ENCODE peak calls at places on chromosomes 16 and 17, in six cellular contexts. N, A, V, U, K and Z are unnamed samples.

GRCh38 chr16:4870138-4870671 is 22.9 kb downstream of the UBN1 start:
- DNase-seq in A (no peak), K (no peak), V (no peak), N (no peak), U (no peak), Z (no peak)

GRCh38 chr16:15958703-15959348 is 9.4 kb downstream of the ABCC1 start:
- DNase-seq in N (no peak), U (no peak), A (no peak), V (no peak), K (no peak), Z (no peak)

GRCh38 chr16:70685061-70685937 is 554 bp downstream of the MTSS2 start:
- DNase-seq in V (no peak), K (no peak), N (no peak), A (peak; percentile 46), U (no peak), Z (no peak)

GRCh38 chr16:8674413-8675022 is at the start of gene ABAT:
- DNase-seq in N (peak; percentile 80), V (peak; percentile 66), K (peak; percentile 85), U (peak; percentile 74), A (peak; percentile 92), Z (peak; percentile 87)

GRCh38 chr17:34502426-34502825 is 77.0 kb upstream of the TMEM132E start:
- DNase-seq in U (no peak), N (no peak), A (peak; percentile 25), K (no peak), V (no peak), Z (no peak)

GRCh38 chr17:223723-224471 is 42.4 kb upstream of the DOC2B start:
- DNase-seq in V (no peak), U (no peak), A (no peak), K (no peak), N (no peak), Z (no peak)

GRCh38 chr16:88593910-88594309 is 23.7 kb downstream of the ZC3H18 start:
- DNase-seq in K (no peak), V (no peak), N (no peak), U (no peak), A (no peak), Z (no peak)

GRCh38 chr16:56108724-56109123 is 82.6 kb upstream of the GNAO1 start:
- DNase-seq in N (no peak), U (no peak), K (no peak), V (no peak), A (no peak), Z (no peak)

GRCh38 chr16:15822957-15823356 is 33.9 kb downstream of the MYH11 start:
- DNase-seq in U (no peak), A (no peak), K (no peak), V (no peak), N (no peak), Z (no peak)

GRCh38 chr17:65022751-65023421 is 33.7 kb downstream of the GNA13 start:
- DNase-seq in N (peak; percentile 87), V (no peak), K (no peak), U (peak; percentile 70), A (no peak), Z (no peak)

GRCh38 chr16:68902376-68903345 is 59.3 kb downstream of the TANGO6 start:
- DNase-seq in N (peak; percentile 40), K (no peak), U (peak; percentile 34), V (peak; percentile 68), A (no peak), Z (no peak)

GRCh38 chr16:53080345-53081031 is 25.7 kb downstream of the CHD9 start:
- DNase-seq in N (peak; percentile 90), A (peak; percentile 51), V (peak; percentile 92), K (no peak), U (peak; percentile 6), Z (no peak)

GRCh38 chr17:47649972-47650524 is 329 bp downstream of the KPNB1 start:
- DNase-seq in A (no peak), V (no peak), U (no peak), N (no peak), K (no peak), Z (peak; percentile 50)

GRCh38 chr17:15262291-15263205 is 2.6 kb downstream of the PMP22 start:
- DNase-seq in A (peak; percentile 89), N (peak; percentile 89), V (peak; percentile 98), U (peak; percentile 92), K (no peak), Z (peak; percentile 85)

GRCh38 chr16:20242568-20243240 is 84.6 kb downstream of the GP2 start:
- DNase-seq in K (no peak), A (no peak), N (no peak), V (no peak), U (no peak), Z (no peak)

GRCh38 chr17:79950306-79950705 is 85.4 kb downstream of the TBC1D16 start:
- DNase-seq in K (no peak), U (no peak), N (no peak), V (no peak), A (no peak), Z (no peak)

GRCh38 chr16:89764711-89765201 is 43.4 kb downstream of the ZNF276 start:
- DNase-seq in K (peak; percentile 29), U (no peak), N (no peak), A (no peak), V (no peak), Z (no peak)

GRCh38 chr17:55451203-55451641 is 29.6 kb upstream of the MMD start:
- DNase-seq in U (peak; percentile 78), K (no peak), N (peak; percentile 76), A (no peak), V (peak; percentile 81), Z (no peak)
- H3K27ac ChIP-seq in U (peak overlapping the region; percentile 71), K (no peak overlapping the region), N (peak overlapping the region; percentile 10), A (no peak overlapping the region), V (peak overlapping the region; percentile 83), Z (no peak overlapping the region)

GRCh38 chr16:81650982-81651562 is 128.0 kb upstream of the PLCG2 start:
- DNase-seq in U (no peak), V (no peak), K (no peak), A (peak; percentile 78), N (peak; percentile 54), Z (no peak)
- H3K27ac ChIP-seq in U (no peak overlapping the region), V (no peak overlapping the region), K (no peak overlapping the region), A (peak overlapping the region; percentile 74), N (no peak overlapping the region), Z (no peak overlapping the region)

GRCh38 chr17:6508519-6509294 is 47.6 kb downstream of the PITPNM3 start:
- DNase-seq in U (no peak), N (no peak), A (no peak), V (no peak), K (no peak), Z (no peak)

GRCh38 chr17:6508026-6508425 is 48.3 kb downstream of the PITPNM3 start:
- DNase-seq in N (no peak), V (no peak), K (no peak), U (no peak), A (no peak), Z (no peak)

GRCh38 chr17:6507535-6507934 is 48.8 kb downstream of the PITPNM3 start:
- DNase-seq in N (peak; percentile 88), V (peak; percentile 71), K (no peak), U (peak; percentile 70), A (no peak), Z (no peak)

GRCh38 chr17:6505425-6506142 is 50.8 kb downstream of the PITPNM3 start:
- DNase-seq in N (peak; percentile 74), A (no peak), U (peak; percentile 16), K (no peak), V (peak; percentile 25), Z (no peak)

DNA sequence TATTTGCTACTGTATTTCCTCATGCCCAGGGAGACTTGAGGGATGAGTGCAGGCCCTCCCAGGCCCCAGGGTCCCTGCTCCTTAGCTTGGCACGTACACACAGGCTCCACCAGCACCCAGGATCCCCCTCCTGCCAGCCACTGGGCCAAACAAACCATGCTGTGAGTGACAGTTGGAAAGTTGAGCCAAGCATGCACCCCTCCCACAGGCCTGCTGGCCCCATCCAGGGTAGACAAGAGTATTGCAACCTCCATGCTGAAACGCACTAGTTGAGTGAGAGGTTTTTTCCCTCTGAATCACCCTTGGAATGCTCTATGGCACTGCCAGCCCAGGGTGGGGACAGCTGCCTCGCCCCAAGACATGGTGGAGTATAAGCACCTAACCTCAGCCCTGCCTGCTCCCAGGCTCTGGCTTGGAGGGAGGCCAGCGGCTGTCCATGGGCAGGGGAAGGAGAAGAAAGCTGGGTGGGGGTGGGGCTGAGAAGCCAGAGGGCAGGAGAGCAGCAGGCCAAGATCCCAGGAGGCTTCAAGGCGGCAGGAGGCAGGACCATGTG is 49.6 kb downstream of the PITPNM3 start:
- DNase-seq in V (peak; percentile 82), K (no peak), U (peak; percentile 66), A (no peak), N (peak; percentile 49), Z (no peak)
- H3K27ac ChIP-seq in V (peak overlapping the region; percentile 68), K (no peak overlapping the region), U (peak overlapping the region; percentile 63), A (no peak overlapping the region), N (no peak overlapping the region), Z (no peak overlapping the region)

DNA sequence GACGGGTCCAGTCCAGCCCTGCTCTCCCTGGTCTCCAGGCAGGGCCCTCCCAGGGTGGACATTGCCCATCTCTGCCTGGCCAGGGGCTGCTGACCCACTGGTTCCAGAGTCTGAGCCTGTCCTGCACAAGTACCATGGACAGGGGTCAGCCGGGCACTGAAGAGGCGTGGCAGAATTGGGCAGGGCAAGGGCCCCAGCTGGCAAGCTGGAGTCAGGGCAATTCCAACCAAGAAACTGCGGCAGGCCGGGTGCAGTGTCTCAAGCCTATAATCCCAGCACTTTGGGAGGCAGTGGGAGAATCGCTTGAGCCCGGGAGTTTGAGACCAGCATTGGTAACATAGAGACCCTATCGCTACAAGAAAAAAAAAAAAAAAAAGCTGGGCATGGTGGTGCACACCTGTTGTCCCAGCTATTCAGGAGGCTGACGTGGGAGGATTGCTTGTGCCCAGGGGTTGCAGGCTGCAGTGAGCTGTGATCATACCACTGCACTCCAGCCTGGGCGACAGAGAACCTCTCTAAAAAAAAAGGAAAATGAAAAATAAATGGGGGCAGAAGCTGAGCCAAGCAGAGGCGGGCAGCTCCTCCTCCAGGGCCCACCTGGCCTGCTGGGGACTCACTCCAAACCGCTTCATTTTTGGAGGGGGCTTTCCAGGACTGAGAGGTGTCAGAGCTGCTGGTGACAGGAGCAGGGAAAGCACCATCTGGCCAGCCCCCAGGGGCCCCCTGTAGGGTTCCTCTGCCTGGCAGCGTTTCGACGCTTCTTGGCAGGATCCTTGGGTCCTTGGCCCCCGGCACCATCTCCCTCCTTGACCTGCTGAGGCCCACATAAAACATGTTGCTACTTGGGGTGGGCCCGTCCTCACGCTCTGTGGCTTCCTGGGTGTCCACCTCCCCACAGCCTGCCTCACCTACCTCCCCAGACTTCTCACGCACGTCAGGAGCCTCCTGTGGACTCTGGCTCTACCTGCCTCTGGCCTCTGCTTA is 2.9 kb upstream of the MAFG start:
- DNase-seq in U (no peak), N (no peak), K (no peak), A (no peak), V (no peak), Z (no peak)
- H3K27ac ChIP-seq in U (no peak overlapping the region), N (no peak overlapping the region), K (no peak overlapping the region), A (no peak overlapping the region), V (no peak overlapping the region), Z (no peak overlapping the region)

GRCh38 chr16:2964416-2965223 is 545 bp downstream of the KREMEN2 start:
- DNase-seq in U (no peak), V (peak; percentile 84), N (no peak), A (no peak), K (peak; percentile 51), Z (no peak)

GRCh38 chr16:2962334-2963073 is 1.6 kb upstream of the KREMEN2 start:
- DNase-seq in A (no peak), U (no peak), N (no peak), K (no peak), V (no peak), Z (no peak)

GRCh38 chr16:2966043-2966802 is 2.1 kb downstream of the KREMEN2 start:
- DNase-seq in A (no peak), K (no peak), U (no peak), N (no peak), V (no peak), Z (no peak)

GRCh38 chr16:2963074-2963610 is 933 bp upstream of the KREMEN2 start:
- DNase-seq in U (no peak), N (no peak), K (peak; percentile 23), A (no peak), V (no peak), Z (no peak)

GRCh38 chr16:2963611-2964415 is at the start of gene KREMEN2:
- DNase-seq in A (no peak), N (no peak), V (peak; percentile 85), U (peak; percentile 29), K (peak; percentile 19), Z (no peak)
- H3K27ac ChIP-seq in A (no peak within 1 kb of the TSS), N (no peak within 1 kb of the TSS), V (peak within 1 kb of the TSS; percentile 57), U (no peak within 1 kb of the TSS), K (no peak within 1 kb of the TSS), Z (no peak within 1 kb of the TSS)